ENCODE peak calls at places on chromosomes 13 and 19, in six cellular contexts. One of them, this sample, is unnamed.

GRCh38 chr19:15374105-15374651 is 5.4 kb downstream of the AKAP8 start:
- DNase-seq in stimulated activated CD8-positive, alpha-beta memory T cell treated with anti-CD3 and anti-CD28 coated beads, Interleukin-15, amount 100 ng/mL, for 24 hours: no peak
- DNase-seq in activated CD8-positive, alpha-beta memory T cell treated with anti-CD3 and anti-CD28 coated beads for 1 hour: no peak
- DNase-seq in stimulated activated CD4-positive, alpha-beta T cell treated with anti-CD3 and anti-CD28 coated beads, TNF-alpha, amount 100 ng/mL, for 4 hours: no peak
- DNase-seq in choroid plexus epithelial cell: no peak
- DNase-seq in DMS 273 treated with DMSO at 0.1 percent for 48 hours: no peak
- DNase-seq in this sample: no peak

GRCh38 chr19:47227347-47228167 is 3.4 kb downstream of the BBC3 start:
- DNase-seq in stimulated activated CD8-positive, alpha-beta memory T cell treated with anti-CD3 and anti-CD28 coated beads, Interleukin-15, amount 100 ng/mL, for 24 hours: no peak
- DNase-seq in activated CD8-positive, alpha-beta memory T cell treated with anti-CD3 and anti-CD28 coated beads for 1 hour: no peak
- DNase-seq in stimulated activated CD4-positive, alpha-beta T cell treated with anti-CD3 and anti-CD28 coated beads, TNF-alpha, amount 100 ng/mL, for 4 hours: no peak
- DNase-seq in choroid plexus epithelial cell: peak; percentile 96
- DNase-seq in DMS 273 treated with DMSO at 0.1 percent for 48 hours: peak; percentile 36
- DNase-seq in this sample: peak; percentile 94

GRCh38 chr13:98878421-98879126 is 99.3 kb downstream of the DOCK9 start:
- DNase-seq in stimulated activated CD8-positive, alpha-beta memory T cell treated with anti-CD3 and anti-CD28 coated beads, Interleukin-15, amount 100 ng/mL, for 24 hours: no peak
- DNase-seq in activated CD8-positive, alpha-beta memory T cell treated with anti-CD3 and anti-CD28 coated beads for 1 hour: no peak
- DNase-seq in stimulated activated CD4-positive, alpha-beta T cell treated with anti-CD3 and anti-CD28 coated beads, TNF-alpha, amount 100 ng/mL, for 4 hours: no peak
- DNase-seq in choroid plexus epithelial cell: no peak
- DNase-seq in DMS 273 treated with DMSO at 0.1 percent for 48 hours: no peak
- DNase-seq in this sample: no peak

GRCh38 chr19:50889638-50890037 is 16.4 kb downstream of the KLK2 start:
- DNase-seq in stimulated activated CD8-positive, alpha-beta memory T cell treated with anti-CD3 and anti-CD28 coated beads, Interleukin-15, amount 100 ng/mL, for 24 hours: no peak
- DNase-seq in activated CD8-positive, alpha-beta memory T cell treated with anti-CD3 and anti-CD28 coated beads for 1 hour: no peak
- DNase-seq in stimulated activated CD4-positive, alpha-beta T cell treated with anti-CD3 and anti-CD28 coated beads, TNF-alpha, amount 100 ng/mL, for 4 hours: no peak
- DNase-seq in choroid plexus epithelial cell: no peak
- DNase-seq in DMS 273 treated with DMSO at 0.1 percent for 48 hours: no peak
- DNase-seq in this sample: no peak

GRCh38 chr13:66353664-66354063 is 876.5 kb downstream of the PCDH9 start:
- DNase-seq in stimulated activated CD8-positive, alpha-beta memory T cell treated with anti-CD3 and anti-CD28 coated beads, Interleukin-15, amount 100 ng/mL, for 24 hours: no peak
- DNase-seq in activated CD8-positive, alpha-beta memory T cell treated with anti-CD3 and anti-CD28 coated beads for 1 hour: no peak
- DNase-seq in stimulated activated CD4-positive, alpha-beta T cell treated with anti-CD3 and anti-CD28 coated beads, TNF-alpha, amount 100 ng/mL, for 4 hours: no peak
- DNase-seq in choroid plexus epithelial cell: peak; percentile 66
- DNase-seq in DMS 273 treated with DMSO at 0.1 percent for 48 hours: no peak
- DNase-seq in this sample: peak; percentile 26

GRCh38 chr13:41405367-41405766 is 52.0 kb upstream of the RGCC start:
- DNase-seq in stimulated activated CD8-positive, alpha-beta memory T cell treated with anti-CD3 and anti-CD28 coated beads, Interleukin-15, amount 100 ng/mL, for 24 hours: no peak
- DNase-seq in activated CD8-positive, alpha-beta memory T cell treated with anti-CD3 and anti-CD28 coated beads for 1 hour: no peak
- DNase-seq in stimulated activated CD4-positive, alpha-beta T cell treated with anti-CD3 and anti-CD28 coated beads, TNF-alpha, amount 100 ng/mL, for 4 hours: no peak
- DNase-seq in choroid plexus epithelial cell: no peak
- DNase-seq in DMS 273 treated with DMSO at 0.1 percent for 48 hours: no peak
- DNase-seq in this sample: no peak

GRCh38 chr19:55270172-55270942 is 9.6 kb downstream of the HSPBP1 start:
- DNase-seq in stimulated activated CD8-positive, alpha-beta memory T cell treated with anti-CD3 and anti-CD28 coated beads, Interleukin-15, amount 100 ng/mL, for 24 hours: no peak
- DNase-seq in activated CD8-positive, alpha-beta memory T cell treated with anti-CD3 and anti-CD28 coated beads for 1 hour: no peak
- DNase-seq in stimulated activated CD4-positive, alpha-beta T cell treated with anti-CD3 and anti-CD28 coated beads, TNF-alpha, amount 100 ng/mL, for 4 hours: no peak
- DNase-seq in choroid plexus epithelial cell: peak; percentile 57
- DNase-seq in DMS 273 treated with DMSO at 0.1 percent for 48 hours: no peak
- DNase-seq in this sample: no peak

GRCh38 chr13:27079421-27079958 is 92.1 kb downstream of the USP12 start:
- DNase-seq in stimulated activated CD8-positive, alpha-beta memory T cell treated with anti-CD3 and anti-CD28 coated beads, Interleukin-15, amount 100 ng/mL, for 24 hours: no peak
- DNase-seq in activated CD8-positive, alpha-beta memory T cell treated with anti-CD3 and anti-CD28 coated beads for 1 hour: no peak
- DNase-seq in stimulated activated CD4-positive, alpha-beta T cell treated with anti-CD3 and anti-CD28 coated beads, TNF-alpha, amount 100 ng/mL, for 4 hours: no peak
- DNase-seq in choroid plexus epithelial cell: peak; percentile 77
- DNase-seq in DMS 273 treated with DMSO at 0.1 percent for 48 hours: no peak
- DNase-seq in this sample: peak; percentile 90

GRCh38 chr13:40116008-40116407 is 460.5 kb downstream of the COG6 start:
- DNase-seq in stimulated activated CD8-positive, alpha-beta memory T cell treated with anti-CD3 and anti-CD28 coated beads, Interleukin-15, amount 100 ng/mL, for 24 hours: no peak
- DNase-seq in activated CD8-positive, alpha-beta memory T cell treated with anti-CD3 and anti-CD28 coated beads for 1 hour: no peak
- DNase-seq in stimulated activated CD4-positive, alpha-beta T cell treated with anti-CD3 and anti-CD28 coated beads, TNF-alpha, amount 100 ng/mL, for 4 hours: no peak
- DNase-seq in choroid plexus epithelial cell: peak; percentile 97
- DNase-seq in DMS 273 treated with DMSO at 0.1 percent for 48 hours: no peak
- DNase-seq in this sample: peak; percentile 98

GRCh38 chr19:29524201-29524911 is 1.4 kb upstream of the VSTM2B start:
- DNase-seq in stimulated activated CD8-positive, alpha-beta memory T cell treated with anti-CD3 and anti-CD28 coated beads, Interleukin-15, amount 100 ng/mL, for 24 hours: no peak
- DNase-seq in activated CD8-positive, alpha-beta memory T cell treated with anti-CD3 and anti-CD28 coated beads for 1 hour: no peak
- DNase-seq in stimulated activated CD4-positive, alpha-beta T cell treated with anti-CD3 and anti-CD28 coated beads, TNF-alpha, amount 100 ng/mL, for 4 hours: no peak
- DNase-seq in choroid plexus epithelial cell: no peak
- DNase-seq in DMS 273 treated with DMSO at 0.1 percent for 48 hours: no peak
- DNase-seq in this sample: no peak

GRCh38 chr13:33188093-33188882 is 97.3 kb downstream of the STARD13 start:
- DNase-seq in stimulated activated CD8-positive, alpha-beta memory T cell treated with anti-CD3 and anti-CD28 coated beads, Interleukin-15, amount 100 ng/mL, for 24 hours: no peak
- DNase-seq in activated CD8-positive, alpha-beta memory T cell treated with anti-CD3 and anti-CD28 coated beads for 1 hour: no peak
- DNase-seq in stimulated activated CD4-positive, alpha-beta T cell treated with anti-CD3 and anti-CD28 coated beads, TNF-alpha, amount 100 ng/mL, for 4 hours: no peak
- DNase-seq in choroid plexus epithelial cell: peak; percentile 77
- DNase-seq in DMS 273 treated with DMSO at 0.1 percent for 48 hours: no peak
- DNase-seq in this sample: peak; percentile 73

GRCh38 chr13:78958019-78958418 is 299.1 kb upstream of the OBI1 start:
- DNase-seq in stimulated activated CD8-positive, alpha-beta memory T cell treated with anti-CD3 and anti-CD28 coated beads, Interleukin-15, amount 100 ng/mL, for 24 hours: no peak
- DNase-seq in activated CD8-positive, alpha-beta memory T cell treated with anti-CD3 and anti-CD28 coated beads for 1 hour: no peak
- DNase-seq in stimulated activated CD4-positive, alpha-beta T cell treated with anti-CD3 and anti-CD28 coated beads, TNF-alpha, amount 100 ng/mL, for 4 hours: no peak
- DNase-seq in choroid plexus epithelial cell: no peak
- DNase-seq in DMS 273 treated with DMSO at 0.1 percent for 48 hours: no peak
- DNase-seq in this sample: no peak

GRCh38 chr19:17244618-17245534 is 843 bp downstream of the NR2F6 start:
- DNase-seq in stimulated activated CD8-positive, alpha-beta memory T cell treated with anti-CD3 and anti-CD28 coated beads, Interleukin-15, amount 100 ng/mL, for 24 hours: no peak
- DNase-seq in activated CD8-positive, alpha-beta memory T cell treated with anti-CD3 and anti-CD28 coated beads for 1 hour: no peak
- DNase-seq in stimulated activated CD4-positive, alpha-beta T cell treated with anti-CD3 and anti-CD28 coated beads, TNF-alpha, amount 100 ng/mL, for 4 hours: no peak
- DNase-seq in choroid plexus epithelial cell: no peak
- DNase-seq in DMS 273 treated with DMSO at 0.1 percent for 48 hours: no peak
- DNase-seq in this sample: no peak

GRCh38 chr13:48776396-48776795 is 122.7 kb downstream of the CYSLTR2 start:
- DNase-seq in stimulated activated CD8-positive, alpha-beta memory T cell treated with anti-CD3 and anti-CD28 coated beads, Interleukin-15, amount 100 ng/mL, for 24 hours: no peak
- DNase-seq in activated CD8-positive, alpha-beta memory T cell treated with anti-CD3 and anti-CD28 coated beads for 1 hour: no peak
- DNase-seq in stimulated activated CD4-positive, alpha-beta T cell treated with anti-CD3 and anti-CD28 coated beads, TNF-alpha, amount 100 ng/mL, for 4 hours: no peak
- DNase-seq in choroid plexus epithelial cell: peak; percentile 28
- DNase-seq in DMS 273 treated with DMSO at 0.1 percent for 48 hours: no peak
- DNase-seq in this sample: peak; percentile 29

GRCh38 chr19:4584670-4585460 is 25.4 kb upstream of the SEMA6B start:
- DNase-seq in stimulated activated CD8-positive, alpha-beta memory T cell treated with anti-CD3 and anti-CD28 coated beads, Interleukin-15, amount 100 ng/mL, for 24 hours: no peak
- DNase-seq in activated CD8-positive, alpha-beta memory T cell treated with anti-CD3 and anti-CD28 coated beads for 1 hour: no peak
- DNase-seq in stimulated activated CD4-positive, alpha-beta T cell treated with anti-CD3 and anti-CD28 coated beads, TNF-alpha, amount 100 ng/mL, for 4 hours: no peak
- DNase-seq in choroid plexus epithelial cell: no peak
- DNase-seq in DMS 273 treated with DMSO at 0.1 percent for 48 hours: peak; percentile 46
- DNase-seq in this sample: no peak

GRCh38 chr13:36261976-36262375 is 35.6 kb downstream of the CCDC169 start:
- DNase-seq in stimulated activated CD8-positive, alpha-beta memory T cell treated with anti-CD3 and anti-CD28 coated beads, Interleukin-15, amount 100 ng/mL, for 24 hours: no peak
- DNase-seq in activated CD8-positive, alpha-beta memory T cell treated with anti-CD3 and anti-CD28 coated beads for 1 hour: no peak
- DNase-seq in stimulated activated CD4-positive, alpha-beta T cell treated with anti-CD3 and anti-CD28 coated beads, TNF-alpha, amount 100 ng/mL, for 4 hours: no peak
- DNase-seq in choroid plexus epithelial cell: peak; percentile 29
- DNase-seq in DMS 273 treated with DMSO at 0.1 percent for 48 hours: no peak
- DNase-seq in this sample: peak; percentile 9

GRCh38 chr19:51417107-51417806 is at the start of gene SIGLEC10:
- DNase-seq in stimulated activated CD8-positive, alpha-beta memory T cell treated with anti-CD3 and anti-CD28 coated beads, Interleukin-15, amount 100 ng/mL, for 24 hours: no peak
- DNase-seq in activated CD8-positive, alpha-beta memory T cell treated with anti-CD3 and anti-CD28 coated beads for 1 hour: no peak
- DNase-seq in stimulated activated CD4-positive, alpha-beta T cell treated with anti-CD3 and anti-CD28 coated beads, TNF-alpha, amount 100 ng/mL, for 4 hours: no peak
- DNase-seq in choroid plexus epithelial cell: peak; percentile 7
- DNase-seq in DMS 273 treated with DMSO at 0.1 percent for 48 hours: no peak
- DNase-seq in this sample: no peak

GRCh38 chr19:12331211-12331941 is 2.1 kb downstream of the ZNF563 start:
- DNase-seq in stimulated activated CD8-positive, alpha-beta memory T cell treated with anti-CD3 and anti-CD28 coated beads, Interleukin-15, amount 100 ng/mL, for 24 hours: peak; percentile 13
- DNase-seq in activated CD8-positive, alpha-beta memory T cell treated with anti-CD3 and anti-CD28 coated beads for 1 hour: no peak
- DNase-seq in stimulated activated CD4-positive, alpha-beta T cell treated with anti-CD3 and anti-CD28 coated beads, TNF-alpha, amount 100 ng/mL, for 4 hours: peak; percentile 68
- DNase-seq in choroid plexus epithelial cell: no peak
- DNase-seq in DMS 273 treated with DMSO at 0.1 percent for 48 hours: no peak
- DNase-seq in this sample: no peak

GRCh38 chr13:95027638-95028037 is 273.6 kb downstream of the ABCC4 start:
- DNase-seq in stimulated activated CD8-positive, alpha-beta memory T cell treated with anti-CD3 and anti-CD28 coated beads, Interleukin-15, amount 100 ng/mL, for 24 hours: no peak
- DNase-seq in activated CD8-positive, alpha-beta memory T cell treated with anti-CD3 and anti-CD28 coated beads for 1 hour: no peak
- DNase-seq in stimulated activated CD4-positive, alpha-beta T cell treated with anti-CD3 and anti-CD28 coated beads, TNF-alpha, amount 100 ng/mL, for 4 hours: no peak
- DNase-seq in choroid plexus epithelial cell: no peak
- DNase-seq in DMS 273 treated with DMSO at 0.1 percent for 48 hours: no peak
- DNase-seq in this sample: no peak

GRCh38 chr13:97938701-97939475 is 14.6 kb upstream of the IPO5 start:
- DNase-seq in stimulated activated CD8-positive, alpha-beta memory T cell treated with anti-CD3 and anti-CD28 coated beads, Interleukin-15, amount 100 ng/mL, for 24 hours: no peak
- DNase-seq in activated CD8-positive, alpha-beta memory T cell treated with anti-CD3 and anti-CD28 coated beads for 1 hour: no peak
- DNase-seq in stimulated activated CD4-positive, alpha-beta T cell treated with anti-CD3 and anti-CD28 coated beads, TNF-alpha, amount 100 ng/mL, for 4 hours: no peak
- DNase-seq in choroid plexus epithelial cell: no peak
- DNase-seq in DMS 273 treated with DMSO at 0.1 percent for 48 hours: no peak
- DNase-seq in this sample: no peak

GRCh38 chr13:84609716-84610115 is 727.4 kb upstream of the SLITRK1 start:
- DNase-seq in stimulated activated CD8-positive, alpha-beta memory T cell treated with anti-CD3 and anti-CD28 coated beads, Interleukin-15, amount 100 ng/mL, for 24 hours: no peak
- DNase-seq in activated CD8-positive, alpha-beta memory T cell treated with anti-CD3 and anti-CD28 coated beads for 1 hour: no peak
- DNase-seq in stimulated activated CD4-positive, alpha-beta T cell treated with anti-CD3 and anti-CD28 coated beads, TNF-alpha, amount 100 ng/mL, for 4 hours: no peak
- DNase-seq in choroid plexus epithelial cell: peak; percentile 52
- DNase-seq in DMS 273 treated with DMSO at 0.1 percent for 48 hours: peak; percentile 8
- DNase-seq in this sample: peak; percentile 64

GRCh38 chr19:45975296-45975695 is 1.6 kb upstream of the NOVA2 start:
- DNase-seq in stimulated activated CD8-positive, alpha-beta memory T cell treated with anti-CD3 and anti-CD28 coated beads, Interleukin-15, amount 100 ng/mL, for 24 hours: no peak
- DNase-seq in activated CD8-positive, alpha-beta memory T cell treated with anti-CD3 and anti-CD28 coated beads for 1 hour: no peak
- DNase-seq in stimulated activated CD4-positive, alpha-beta T cell treated with anti-CD3 and anti-CD28 coated beads, TNF-alpha, amount 100 ng/mL, for 4 hours: no peak
- DNase-seq in choroid plexus epithelial cell: no peak
- DNase-seq in DMS 273 treated with DMSO at 0.1 percent for 48 hours: no peak
- DNase-seq in this sample: no peak

GRCh38 chr13:93736909-93737308 is 510.3 kb downstream of the GPC6 start:
- DNase-seq in stimulated activated CD8-positive, alpha-beta memory T cell treated with anti-CD3 and anti-CD28 coated beads, Interleukin-15, amount 100 ng/mL, for 24 hours: no peak
- DNase-seq in activated CD8-positive, alpha-beta memory T cell treated with anti-CD3 and anti-CD28 coated beads for 1 hour: no peak
- DNase-seq in stimulated activated CD4-positive, alpha-beta T cell treated with anti-CD3 and anti-CD28 coated beads, TNF-alpha, amount 100 ng/mL, for 4 hours: no peak
- DNase-seq in choroid plexus epithelial cell: no peak
- DNase-seq in DMS 273 treated with DMSO at 0.1 percent for 48 hours: no peak
- DNase-seq in this sample: no peak

GRCh38 chr19:44648536-44649370 is 5.0 kb downstream of the PVR start:
- DNase-seq in stimulated activated CD8-positive, alpha-beta memory T cell treated with anti-CD3 and anti-CD28 coated beads, Interleukin-15, amount 100 ng/mL, for 24 hours: no peak
- DNase-seq in activated CD8-positive, alpha-beta memory T cell treated with anti-CD3 and anti-CD28 coated beads for 1 hour: no peak
- DNase-seq in stimulated activated CD4-positive, alpha-beta T cell treated with anti-CD3 and anti-CD28 coated beads, TNF-alpha, amount 100 ng/mL, for 4 hours: no peak
- DNase-seq in choroid plexus epithelial cell: peak; percentile 72
- DNase-seq in DMS 273 treated with DMSO at 0.1 percent for 48 hours: no peak
- DNase-seq in this sample: peak; percentile 65

GRCh38 chr13:44668707-44669106 is 92.6 kb upstream of the TSC22D1 start:
- DNase-seq in stimulated activated CD8-positive, alpha-beta memory T cell treated with anti-CD3 and anti-CD28 coated beads, Interleukin-15, amount 100 ng/mL, for 24 hours: no peak
- DNase-seq in activated CD8-positive, alpha-beta memory T cell treated with anti-CD3 and anti-CD28 coated beads for 1 hour: no peak
- DNase-seq in stimulated activated CD4-positive, alpha-beta T cell treated with anti-CD3 and anti-CD28 coated beads, TNF-alpha, amount 100 ng/mL, for 4 hours: no peak
- DNase-seq in choroid plexus epithelial cell: peak; percentile 37
- DNase-seq in DMS 273 treated with DMSO at 0.1 percent for 48 hours: no peak
- DNase-seq in this sample: peak; percentile 66

GRCh38 chr13:32910530-32910929 is 105.7 kb upstream of the KL start:
- DNase-seq in stimulated activated CD8-positive, alpha-beta memory T cell treated with anti-CD3 and anti-CD28 coated beads, Interleukin-15, amount 100 ng/mL, for 24 hours: no peak
- DNase-seq in activated CD8-positive, alpha-beta memory T cell treated with anti-CD3 and anti-CD28 coated beads for 1 hour: no peak
- DNase-seq in stimulated activated CD4-positive, alpha-beta T cell treated with anti-CD3 and anti-CD28 coated beads, TNF-alpha, amount 100 ng/mL, for 4 hours: no peak
- DNase-seq in choroid plexus epithelial cell: no peak
- DNase-seq in DMS 273 treated with DMSO at 0.1 percent for 48 hours: no peak
- DNase-seq in this sample: no peak

GRCh38 chr13:97261254-97262015 is 39.3 kb downstream of the MBNL2 start:
- DNase-seq in stimulated activated CD8-positive, alpha-beta memory T cell treated with anti-CD3 and anti-CD28 coated beads, Interleukin-15, amount 100 ng/mL, for 24 hours: no peak
- DNase-seq in activated CD8-positive, alpha-beta memory T cell treated with anti-CD3 and anti-CD28 coated beads for 1 hour: no peak
- DNase-seq in stimulated activated CD4-positive, alpha-beta T cell treated with anti-CD3 and anti-CD28 coated beads, TNF-alpha, amount 100 ng/mL, for 4 hours: peak; percentile 15
- DNase-seq in choroid plexus epithelial cell: no peak
- DNase-seq in DMS 273 treated with DMSO at 0.1 percent for 48 hours: no peak
- DNase-seq in this sample: no peak

GRCh38 chr19:54456423-54457373 is 6.9 kb downstream of the LENG9 start:
- DNase-seq in stimulated activated CD8-positive, alpha-beta memory T cell treated with anti-CD3 and anti-CD28 coated beads, Interleukin-15, amount 100 ng/mL, for 24 hours: no peak
- DNase-seq in activated CD8-positive, alpha-beta memory T cell treated with anti-CD3 and anti-CD28 coated beads for 1 hour: no peak
- DNase-seq in stimulated activated CD4-positive, alpha-beta T cell treated with anti-CD3 and anti-CD28 coated beads, TNF-alpha, amount 100 ng/mL, for 4 hours: no peak
- DNase-seq in choroid plexus epithelial cell: no peak
- DNase-seq in DMS 273 treated with DMSO at 0.1 percent for 48 hours: no peak
- DNase-seq in this sample: no peak

GRCh38 chr13:112870737-112871287 is 98.2 kb upstream of the MCF2L start:
- DNase-seq in stimulated activated CD8-positive, alpha-beta memory T cell treated with anti-CD3 and anti-CD28 coated beads, Interleukin-15, amount 100 ng/mL, for 24 hours: no peak
- DNase-seq in activated CD8-positive, alpha-beta memory T cell treated with anti-CD3 and anti-CD28 coated beads for 1 hour: no peak
- DNase-seq in stimulated activated CD4-positive, alpha-beta T cell treated with anti-CD3 and anti-CD28 coated beads, TNF-alpha, amount 100 ng/mL, for 4 hours: no peak
- DNase-seq in choroid plexus epithelial cell: no peak
- DNase-seq in DMS 273 treated with DMSO at 0.1 percent for 48 hours: no peak
- DNase-seq in this sample: no peak

GRCh38 chr19:19185853-19186728 is 5.9 kb downstream of the BORCS8 start:
- DNase-seq in stimulated activated CD8-positive, alpha-beta memory T cell treated with anti-CD3 and anti-CD28 coated beads, Interleukin-15, amount 100 ng/mL, for 24 hours: peak; percentile 34
- DNase-seq in activated CD8-positive, alpha-beta memory T cell treated with anti-CD3 and anti-CD28 coated beads for 1 hour: peak; percentile 25
- DNase-seq in stimulated activated CD4-positive, alpha-beta T cell treated with anti-CD3 and anti-CD28 coated beads, TNF-alpha, amount 100 ng/mL, for 4 hours: peak; percentile 39
- DNase-seq in choroid plexus epithelial cell: peak; percentile 67
- DNase-seq in DMS 273 treated with DMSO at 0.1 percent for 48 hours: no peak
- DNase-seq in this sample: peak; percentile 53

GRCh38 chr19:10173527-10173926 is 21.2 kb downstream of the DNMT1 start:
- DNase-seq in stimulated activated CD8-positive, alpha-beta memory T cell treated with anti-CD3 and anti-CD28 coated beads, Interleukin-15, amount 100 ng/mL, for 24 hours: no peak
- DNase-seq in activated CD8-positive, alpha-beta memory T cell treated with anti-CD3 and anti-CD28 coated beads for 1 hour: no peak
- DNase-seq in stimulated activated CD4-positive, alpha-beta T cell treated with anti-CD3 and anti-CD28 coated beads, TNF-alpha, amount 100 ng/mL, for 4 hours: no peak
- DNase-seq in choroid plexus epithelial cell: peak; percentile 45
- DNase-seq in DMS 273 treated with DMSO at 0.1 percent for 48 hours: no peak
- DNase-seq in this sample: peak; percentile 74

GRCh38 chr13:73820285-73820684 is 313.9 kb downstream of the KLF12 start:
- DNase-seq in stimulated activated CD8-positive, alpha-beta memory T cell treated with anti-CD3 and anti-CD28 coated beads, Interleukin-15, amount 100 ng/mL, for 24 hours: no peak
- DNase-seq in activated CD8-positive, alpha-beta memory T cell treated with anti-CD3 and anti-CD28 coated beads for 1 hour: no peak
- DNase-seq in stimulated activated CD4-positive, alpha-beta T cell treated with anti-CD3 and anti-CD28 coated beads, TNF-alpha, amount 100 ng/mL, for 4 hours: no peak
- DNase-seq in choroid plexus epithelial cell: no peak
- DNase-seq in DMS 273 treated with DMSO at 0.1 percent for 48 hours: no peak
- DNase-seq in this sample: no peak

GRCh38 chr13:49464621-49465325 is 20.7 kb downstream of the SETDB2 start:
- DNase-seq in stimulated activated CD8-positive, alpha-beta memory T cell treated with anti-CD3 and anti-CD28 coated beads, Interleukin-15, amount 100 ng/mL, for 24 hours: no peak
- DNase-seq in activated CD8-positive, alpha-beta memory T cell treated with anti-CD3 and anti-CD28 coated beads for 1 hour: no peak
- DNase-seq in stimulated activated CD4-positive, alpha-beta T cell treated with anti-CD3 and anti-CD28 coated beads, TNF-alpha, amount 100 ng/mL, for 4 hours: no peak
- DNase-seq in choroid plexus epithelial cell: peak; percentile 80
- DNase-seq in DMS 273 treated with DMSO at 0.1 percent for 48 hours: no peak
- DNase-seq in this sample: peak; percentile 76

GRCh38 chr19:7562646-7563393 is 27.3 kb downstream of the PNPLA6 start:
- DNase-seq in stimulated activated CD8-positive, alpha-beta memory T cell treated with anti-CD3 and anti-CD28 coated beads, Interleukin-15, amount 100 ng/mL, for 24 hours: no peak
- DNase-seq in activated CD8-positive, alpha-beta memory T cell treated with anti-CD3 and anti-CD28 coated beads for 1 hour: no peak
- DNase-seq in stimulated activated CD4-positive, alpha-beta T cell treated with anti-CD3 and anti-CD28 coated beads, TNF-alpha, amount 100 ng/mL, for 4 hours: no peak
- DNase-seq in choroid plexus epithelial cell: no peak
- DNase-seq in DMS 273 treated with DMSO at 0.1 percent for 48 hours: no peak
- DNase-seq in this sample: no peak

GRCh38 chr13:68023838-68024581 is 793.9 kb upstream of the PCDH9 start:
- DNase-seq in stimulated activated CD8-positive, alpha-beta memory T cell treated with anti-CD3 and anti-CD28 coated beads, Interleukin-15, amount 100 ng/mL, for 24 hours: no peak
- DNase-seq in activated CD8-positive, alpha-beta memory T cell treated with anti-CD3 and anti-CD28 coated beads for 1 hour: no peak
- DNase-seq in stimulated activated CD4-positive, alpha-beta T cell treated with anti-CD3 and anti-CD28 coated beads, TNF-alpha, amount 100 ng/mL, for 4 hours: no peak
- DNase-seq in choroid plexus epithelial cell: no peak
- DNase-seq in DMS 273 treated with DMSO at 0.1 percent for 48 hours: no peak
- DNase-seq in this sample: no peak

GRCh38 chr13:113598481-113598880 is 13.9 kb downstream of the TFDP1 start:
- DNase-seq in stimulated activated CD8-positive, alpha-beta memory T cell treated with anti-CD3 and anti-CD28 coated beads, Interleukin-15, amount 100 ng/mL, for 24 hours: no peak
- DNase-seq in activated CD8-positive, alpha-beta memory T cell treated with anti-CD3 and anti-CD28 coated beads for 1 hour: no peak
- DNase-seq in stimulated activated CD4-positive, alpha-beta T cell treated with anti-CD3 and anti-CD28 coated beads, TNF-alpha, amount 100 ng/mL, for 4 hours: no peak
- DNase-seq in choroid plexus epithelial cell: no peak
- DNase-seq in DMS 273 treated with DMSO at 0.1 percent for 48 hours: no peak
- DNase-seq in this sample: no peak

GRCh38 chr13:109154146-109154545 is 524.7 kb downstream of the MYO16 start:
- DNase-seq in stimulated activated CD8-positive, alpha-beta memory T cell treated with anti-CD3 and anti-CD28 coated beads, Interleukin-15, amount 100 ng/mL, for 24 hours: no peak
- DNase-seq in activated CD8-positive, alpha-beta memory T cell treated with anti-CD3 and anti-CD28 coated beads for 1 hour: no peak
- DNase-seq in stimulated activated CD4-positive, alpha-beta T cell treated with anti-CD3 and anti-CD28 coated beads, TNF-alpha, amount 100 ng/mL, for 4 hours: no peak
- DNase-seq in choroid plexus epithelial cell: no peak
- DNase-seq in DMS 273 treated with DMSO at 0.1 percent for 48 hours: no peak
- DNase-seq in this sample: peak; percentile 68

GRCh38 chr13:33126909-33127607 is 110.8 kb downstream of the KL start:
- DNase-seq in stimulated activated CD8-positive, alpha-beta memory T cell treated with anti-CD3 and anti-CD28 coated beads, Interleukin-15, amount 100 ng/mL, for 24 hours: no peak
- DNase-seq in activated CD8-positive, alpha-beta memory T cell treated with anti-CD3 and anti-CD28 coated beads for 1 hour: no peak
- DNase-seq in stimulated activated CD4-positive, alpha-beta T cell treated with anti-CD3 and anti-CD28 coated beads, TNF-alpha, amount 100 ng/mL, for 4 hours: no peak
- DNase-seq in choroid plexus epithelial cell: no peak
- DNase-seq in DMS 273 treated with DMSO at 0.1 percent for 48 hours: no peak
- DNase-seq in this sample: no peak

This sample was measured in iris pigment epithelial cell.